ENCODE peak calls at places on chromosomes 4 and X, in nine cellular contexts. O is lung, P is GM10248, G is mammary epithelial cell, X is A549, I is adrenal gland, Q is neural crest cell, T is cardiac muscle cell, V is K562. E is an unnamed sample.

GRCh38 chr4:7828926-7829325 is 110.7 kb downstream of the AFAP1 start:
- DNase-seq in O (no peak), P (no peak), G (peak; percentile 56), X (no peak), I (no peak), Q (no peak), T (no peak), V (no peak), E (no peak)

GRCh38 chr4:158302076-158302866 is 92.0 kb downstream of the TMEM144 start:
- DNase-seq in O (no peak), P (no peak), G (peak; percentile 76), X (no peak), I (no peak), Q (no peak), T (no peak), V (no peak), E (no peak)

GRCh38 chrX:30196322-30196721 is 19.0 kb upstream of the MAGEB2 start:
- DNase-seq in O (no peak), P (no peak), G (peak; percentile 1), X (peak; percentile 35), I (no peak), Q (no peak), T (peak; percentile 48), V (peak; percentile 42), E (no peak)

GRCh38 chr4:25129926-25130325 is 30.3 kb downstream of the SEPSECS start:
- DNase-seq in O (no peak), P (no peak), G (no peak), X (no peak), I (no peak), Q (no peak), T (no peak), V (no peak), E (no peak)

GRCh38 chrX:57821703-57822375 is 88.4 kb downstream of the ZXDA start:
- DNase-seq in O (peak; percentile 32), P (peak; percentile 23), G (peak; percentile 35), X (peak; percentile 15), I (peak; percentile 18), Q (no peak), T (peak; percentile 59), V (peak; percentile 25), E (peak; percentile 20)

GRCh38 chrX:10608099-10608498 is 12.3 kb downstream of the MID1 start:
- DNase-seq in O (no peak), P (no peak), G (no peak), X (no peak), I (no peak), Q (no peak), T (no peak), V (no peak), E (no peak)

GRCh38 chr4:101232074-101232776 is 115.1 kb downstream of the PPP3CA start:
- DNase-seq in O (no peak), P (no peak), G (peak; percentile 86), X (no peak), I (peak; percentile 78), Q (no peak), T (no peak), V (no peak), E (no peak)

GRCh38 chr4:11768251-11768972 is 339.7 kb upstream of the HS3ST1 start:
- DNase-seq in O (no peak), P (no peak), G (no peak), X (no peak), I (no peak), Q (no peak), T (no peak), V (no peak), E (no peak)

GRCh38 chr4:86960557-86960959 is 25.7 kb downstream of the AFF1 start:
- DNase-seq in O (no peak), P (no peak), G (no peak), X (no peak), I (no peak), Q (no peak), T (peak; percentile 55), V (no peak), E (no peak)

GRCh38 chr4:51923343-51923742 is 80.4 kb downstream of the DCUN1D4 start:
- DNase-seq in O (no peak), P (no peak), G (peak; percentile 82), X (no peak), I (no peak), Q (no peak), T (no peak), V (no peak), E (no peak)

GRCh38 chrX:28303486-28303885 is 283.8 kb upstream of the IL1RAPL1 start:
- DNase-seq in O (no peak), P (no peak), G (no peak), X (no peak), I (no peak), Q (no peak), T (peak; percentile 1), V (no peak), E (peak; percentile 13)

GRCh38 chr4:165010991-165011390 is 20.8 kb upstream of the TRIM60 start:
- DNase-seq in O (no peak), P (no peak), G (no peak), X (no peak), I (no peak), Q (no peak), T (no peak), V (no peak), E (no peak)

GRCh38 chr4:165011403-165011802 is 20.4 kb upstream of the TRIM60 start:
- DNase-seq in O (no peak), P (no peak), G (peak; percentile 6), X (no peak), I (no peak), Q (no peak), T (no peak), V (no peak), E (no peak)

GRCh38 chr4:165013691-165014090 is 18.1 kb upstream of the TRIM60 start:
- DNase-seq in O (no peak), P (no peak), G (no peak), X (no peak), I (no peak), Q (no peak), T (no peak), V (no peak), E (no peak)

DNA sequence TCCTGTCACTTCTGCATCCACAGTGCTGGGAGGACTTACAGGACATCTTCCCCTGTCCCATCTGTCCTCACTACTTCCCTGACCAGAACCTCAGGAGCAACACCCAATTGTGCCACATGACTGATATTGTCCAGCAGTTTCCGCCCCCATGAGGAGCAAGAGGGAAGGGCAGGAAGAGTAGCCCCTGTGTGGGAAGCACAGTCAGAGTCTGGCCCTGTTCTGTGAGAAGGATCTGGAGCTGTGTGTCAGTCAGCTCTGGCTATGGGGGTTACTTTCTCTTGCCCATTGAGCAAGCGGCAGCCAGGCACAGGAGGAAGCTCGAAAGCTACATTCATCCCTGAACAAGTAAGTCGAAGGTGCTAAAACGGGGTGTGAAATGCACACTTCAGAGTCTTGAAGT is 14.8 kb upstream of the TRIM60 start:
- DNase-seq in O (no peak), P (no peak), G (no peak), X (peak; percentile 1), I (no peak), Q (no peak), T (no peak), V (peak; percentile 35), E (peak; percentile 21)
- TF ChIP-seq CTCF in O (no peak), P (no peak), G (peak; percentile 4), X (no peak), I (no peak), Q (peak; percentile 31), T (peak; percentile 24), V (peak; percentile 58), E (peak; percentile 30)

GRCh38 chr4:98150092-98150761 is 7.0 kb upstream of the STPG2 start:
- DNase-seq in O (no peak), P (no peak), G (no peak), X (no peak), I (no peak), Q (no peak), T (no peak), V (no peak), E (no peak)
- TF ChIP-seq CTCF in O (no peak), P (no peak), G (peak; percentile 14), X (no peak), I (no peak), Q (peak; percentile 62), T (peak; percentile 11), V (no peak), E (no peak)

GRCh38 chr4:40375090-40375489 is 40.0 kb downstream of the CHRNA9 start:
- DNase-seq in O (no peak), P (no peak), G (no peak), X (no peak), I (no peak), Q (no peak), T (no peak), V (no peak), E (no peak)

GRCh38 chr4:40367451-40367850 is 32.3 kb downstream of the CHRNA9 start:
- DNase-seq in O (no peak), P (no peak), G (no peak), X (no peak), I (no peak), Q (no peak), T (no peak), V (no peak), E (no peak)

GRCh38 chr4:40363945-40364344 is 28.8 kb downstream of the CHRNA9 start:
- DNase-seq in O (no peak), P (no peak), G (no peak), X (no peak), I (no peak), Q (no peak), T (peak; percentile 24), V (no peak), E (no peak)

GRCh38 chr4:40372651-40373050 is 37.5 kb downstream of the CHRNA9 start:
- DNase-seq in O (no peak), P (no peak), G (no peak), X (no peak), I (no peak), Q (no peak), T (no peak), V (no peak), E (no peak)

DNA sequence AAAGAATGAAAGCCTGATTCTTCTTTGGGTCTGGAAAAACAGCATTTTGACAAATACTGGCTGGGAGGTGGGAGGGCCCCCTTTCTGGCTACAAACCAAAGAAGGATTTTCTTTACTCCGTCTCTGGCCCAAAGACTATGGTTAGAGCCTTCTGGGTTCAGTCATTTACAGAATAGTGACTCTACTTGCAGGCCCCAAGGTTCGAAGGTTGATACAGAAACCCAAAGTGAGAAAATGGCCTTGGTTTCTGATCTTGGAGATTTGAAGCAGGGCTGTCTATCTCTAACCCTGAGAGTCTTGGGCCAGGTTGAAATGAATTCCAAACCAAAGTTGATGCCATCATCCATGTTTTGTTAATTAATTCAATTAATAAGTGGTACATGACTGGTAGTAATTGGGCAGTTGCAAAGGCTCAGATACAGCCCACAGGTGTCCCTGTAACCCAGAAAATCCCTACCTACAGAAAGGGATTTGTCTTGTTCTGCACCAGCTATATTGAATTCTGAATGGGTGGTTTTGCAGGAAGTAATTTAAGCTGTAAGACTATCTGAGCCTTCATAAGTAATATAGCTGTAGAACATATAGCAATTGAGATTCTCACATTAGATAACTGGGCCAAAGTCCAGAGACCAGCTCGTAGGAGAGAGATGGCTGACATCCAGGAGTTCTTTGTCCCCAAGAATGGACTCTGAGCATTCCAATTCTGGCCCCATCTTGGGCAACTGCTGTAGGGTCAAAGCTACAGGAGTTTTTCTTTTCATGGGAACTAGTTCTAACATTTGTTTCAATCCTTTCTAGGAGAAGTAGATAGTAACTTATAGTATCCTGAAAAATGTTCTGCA is 34.5 kb downstream of the CHRNA9 start:
- DNase-seq in O (no peak), P (peak; percentile 44), G (no peak), X (no peak), I (no peak), Q (no peak), T (no peak), V (no peak), E (no peak)
- TF ChIP-seq CTCF in O (no peak), P (peak; percentile 5), G (no peak), X (no peak), I (no peak), Q (no peak), T (no peak), V (no peak), E (no peak)

GRCh38 chr4:141158219-141158618 is 24.9 kb upstream of the RNF150 start:
- DNase-seq in O (no peak), P (peak; percentile 25), G (no peak), X (peak; percentile 16), I (no peak), Q (no peak), T (peak; percentile 66), V (peak; percentile 19), E (no peak)
- TF ChIP-seq CTCF in O (peak; percentile 3), P (peak; percentile 49), G (peak; percentile 47), X (peak; percentile 67), I (peak; percentile 53), Q (peak; percentile 81), T (peak; percentile 39), V (no peak), E (peak; percentile 35)